ENCODE peak calls at places on chromosomes 11 and 22, in six cellular contexts. K is stimulated activated CD4-positive, alpha-beta T cell treated with anti-CD3 and anti-CD28 coated beads, Interleukin-4, amount 100 ng/mL, for 4 hours; N is Right ventricle myocardium superior; W is RCC 7860; D is T-helper 9 cell; C is NCI-H774. X is an unnamed sample.
A peak's percentile ranks its signal among the peaks of the same experiment; 100 is the strongest.

GRCh38 chr11:70854201-70854600 is 398.2 kb downstream of the SHANK2 start:
- DNase-seq in W (no peak), K (no peak), C (no peak), D (no peak), N (no peak), X (no peak)

GRCh38 chr11:1827931-1828330 is 6.9 kb upstream of the SYT8 start:
- DNase-seq in N (no peak), C (no peak), D (no peak), W (no peak), K (no peak), X (no peak)

GRCh38 chr11:665062-665706 is 28.1 kb downstream of the DRD4 start:
- DNase-seq in K (no peak), C (no peak), D (no peak), W (no peak), N (no peak), X (no peak)

GRCh38 chr11:119056397-119056999 is 507 bp downstream of the HYOU1 start:
- DNase-seq in N (no peak), W (no peak), D (peak; percentile 42), K (peak; percentile 33), C (peak; percentile 37), X (no peak)

GRCh38 chr11:108221981-108222685 is at the start of gene NPAT:
- DNase-seq in C (no peak), D (peak; percentile 31), W (no peak), K (no peak), N (no peak), X (no peak)

GRCh38 chr22:27228771-27229170 is 571.4 kb downstream of the MIAT start:
- DNase-seq in W (no peak), D (no peak), N (no peak), C (no peak), K (no peak), X (no peak)

GRCh38 chr11:44467931-44468330 is 97.5 kb upstream of the CD82 start:
- DNase-seq in K (no peak), D (no peak), W (no peak), C (no peak), N (no peak), X (no peak)

GRCh38 chr11:35064114-35064800 is 74.7 kb upstream of the CD44 start:
- DNase-seq in N (no peak), D (no peak), C (no peak), K (no peak), W (no peak), X (no peak)

GRCh38 chr11:70715166-70715565 is 316.8 kb downstream of the CTTN start:
- DNase-seq in C (no peak), W (no peak), N (no peak), K (no peak), D (no peak), X (no peak)

GRCh38 chr11:14644396-14645246 is 1.0 kb downstream of the PDE3B start:
- DNase-seq in C (no peak), K (peak; percentile 33), W (no peak), D (peak; percentile 14), N (peak; percentile 61), X (no peak)

GRCh38 chr22:40507491-40507890 is 129.0 kb downstream of the MRTFA start:
- DNase-seq in K (no peak), C (no peak), W (no peak), D (no peak), N (no peak), X (no peak)

X was measured in NCI-H2107.